ENCODE peak calls at places on chromosome 12, in eight cellular contexts. G is kidney epithelial cell, E is ascending aorta, W is psoas muscle, V is GM23248, J is cardiac fibroblast, L is H7, Q is A549. R is an unnamed sample.

GRCh38 chr12:50536831-50537537 is 32.2 kb downstream of the DIP2B start:
- DNase-seq in V (no peak), W (no peak), L (no peak), E (no peak), G (no peak), J (no peak), Q (no peak), R (no peak)

GRCh38 chr12:102406033-102406584 is 74.3 kb downstream of the IGF1 start:
- DNase-seq in J (peak; percentile 11), V (peak; percentile 6), G (no peak), L (no peak), Q (no peak), E (no peak), W (peak; percentile 60), R (no peak)

GRCh38 chr12:26108915-26109314 is 15.9 kb downstream of the BHLHE41 start:
- DNase-seq in V (no peak), Q (no peak), L (no peak), J (no peak), W (no peak), E (no peak), G (no peak), R (no peak)

GRCh38 chr12:105083551-105084105 is 630 bp downstream of the ALDH1L2 start:
- DNase-seq in V (peak; percentile 96), J (peak; percentile 76), G (no peak), E (peak; percentile 84), W (peak; percentile 78), Q (peak; percentile 58), L (no peak), R (peak; percentile 16)

GRCh38 chr12:27996761-27997160 is 24.2 kb upstream of the PTHLH start:
- DNase-seq in W (no peak), J (no peak), G (no peak), L (no peak), V (no peak), E (no peak), Q (no peak), R (no peak)

GRCh38 chr12:75560167-75560566 is 48.8 kb upstream of the KRR1 start:
- DNase-seq in W (no peak), G (peak; percentile 7), V (peak; percentile 42), Q (peak; percentile 57), J (peak; percentile 84), L (no peak), E (no peak), R (no peak)

GRCh38 chr12:109308534-109309440 is at the start of gene FOXN4:
- DNase-seq in L (peak; percentile 92), J (no peak), E (no peak), V (no peak), G (no peak), Q (no peak), W (no peak), R (no peak)

GRCh38 chr12:15629108-15629507 is 160.1 kb downstream of the EPS8 start:
- DNase-seq in L (no peak), E (peak; percentile 94), G (peak; percentile 83), W (peak; percentile 57), V (peak; percentile 89), Q (peak; percentile 97), J (peak; percentile 99), R (peak; percentile 64)

GRCh38 chr12:119153477-119154434 is 25.0 kb upstream of the HSPB8 start:
- DNase-seq in E (peak; percentile 85), L (peak; percentile 96), J (peak; percentile 4), G (peak; percentile 37), W (peak; percentile 84), Q (peak; percentile 47), V (peak; percentile 68), R (peak; percentile 47)

GRCh38 chr12:47397664-47398281 is 308.1 kb downstream of the RPAP3 start:
- DNase-seq in E (no peak), J (peak; percentile 84), G (no peak), V (peak; percentile 86), L (peak; percentile 27), W (no peak), Q (peak; percentile 95), R (no peak)

GRCh38 chr12:68440068-68440581 is 108.0 kb upstream of the MDM1 start:
- DNase-seq in W (no peak), Q (no peak), G (peak; percentile 53), J (no peak), L (no peak), E (no peak), V (peak; percentile 65), R (no peak)

DNA sequence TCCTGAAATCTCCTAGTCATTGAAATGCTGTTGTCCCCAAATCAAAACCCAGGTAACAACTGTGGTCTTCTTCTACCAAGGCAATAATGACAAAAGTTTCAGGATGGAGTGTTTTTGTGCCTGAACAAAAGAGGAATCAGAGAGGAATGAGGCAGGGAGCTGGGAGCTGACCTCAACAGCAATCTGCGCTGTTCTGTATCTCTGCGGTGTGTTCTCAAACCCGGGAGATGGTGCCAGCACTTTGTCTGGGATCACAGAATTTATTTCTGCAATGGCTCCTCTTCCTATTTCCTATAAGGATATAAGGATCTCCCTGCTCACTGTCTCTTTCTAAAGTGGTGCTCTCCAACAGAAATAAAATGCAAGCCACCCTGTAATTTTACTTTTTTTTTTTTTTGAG is 449 bp upstream of the GLT8D2 start:
- DNase-seq in E (no peak), V (peak; percentile 57), L (no peak), G (no peak), J (no peak), Q (no peak), W (no peak), R (no peak)
- H3K4me3 ChIP-seq in E (peak overlapping the region; percentile 57), V (peak overlapping the region; percentile 82), L (no peak overlapping the region), G (no peak overlapping the region), J (peak overlapping the region; percentile 66), Q (peak overlapping the region; percentile 33), W (peak overlapping the region; percentile 64), R (peak overlapping the region; percentile 49)

DNA sequence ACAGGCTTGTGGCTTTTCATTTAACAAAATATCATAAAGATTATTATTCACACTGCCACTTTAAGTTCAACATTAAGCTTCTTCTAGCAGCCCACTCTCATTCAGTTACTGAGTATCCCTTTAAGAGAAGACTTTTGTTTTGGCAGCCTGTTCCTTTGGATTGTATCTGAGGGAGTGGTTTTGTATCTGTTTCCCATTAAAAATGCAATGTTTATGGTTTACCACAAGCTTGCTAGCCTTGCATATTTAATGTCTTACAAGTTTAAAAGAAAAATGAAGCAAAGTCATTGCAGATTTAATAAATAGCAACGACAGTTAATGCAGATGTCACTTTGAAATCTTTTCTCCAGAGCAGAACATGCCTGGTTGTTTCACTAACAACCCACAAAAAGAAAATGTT is 2.0 kb downstream of the DCN start:
- DNase-seq in J (peak; percentile 87), E (no peak), G (no peak), Q (no peak), W (no peak), V (peak; percentile 91), L (no peak), R (no peak)
- H3K4me3 ChIP-seq in J (peak overlapping the region; percentile 62), E (peak overlapping the region; percentile 39), G (peak overlapping the region; percentile 33), Q (no peak overlapping the region), W (peak overlapping the region; percentile 45), V (peak overlapping the region; percentile 81), L (no peak overlapping the region), R (peak overlapping the region; percentile 50)

DNA sequence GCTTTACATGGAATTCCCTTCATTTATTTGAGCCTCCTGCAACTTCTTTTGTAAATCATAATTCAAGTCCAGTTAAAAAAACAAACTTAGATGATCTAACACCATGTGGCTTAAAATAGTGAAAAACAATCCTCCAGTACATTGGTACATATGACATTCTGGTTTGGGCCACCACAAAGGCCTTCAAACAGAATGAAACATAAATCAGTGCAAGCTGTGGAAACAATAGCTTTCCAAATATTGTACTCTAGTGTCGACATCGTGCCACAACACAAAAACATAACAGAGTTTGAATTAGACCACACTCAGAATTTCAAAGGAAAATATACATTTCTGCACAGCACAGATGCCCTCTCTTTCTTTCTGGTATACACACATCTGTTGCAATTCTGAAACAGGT is 751.3 kb downstream of the SLC6A15 start:
- DNase-seq in E (no peak), J (no peak), W (no peak), L (no peak), Q (no peak), V (no peak), G (no peak), R (no peak)
- H3K4me3 ChIP-seq in E (no peak overlapping the region), J (no peak overlapping the region), W (no peak overlapping the region), L (no peak overlapping the region), Q (no peak overlapping the region), V (no peak overlapping the region), G (no peak overlapping the region), R (no peak overlapping the region)

GRCh38 chr12:32549675-32550079 is 129.4 kb upstream of the DNM1L start:
- DNase-seq in V (peak; percentile 64), L (no peak), E (no peak), Q (no peak), J (peak; percentile 65), W (no peak), G (no peak), R (no peak)
- H3K4me3 ChIP-seq in V (peak overlapping the region; percentile 8), L (no peak overlapping the region), E (peak overlapping the region; percentile 6), Q (no peak overlapping the region), J (no peak overlapping the region), W (peak overlapping the region; percentile 40), G (no peak overlapping the region), R (no peak overlapping the region)

R was measured in ovary.